ENCODE peak calls at places on chromosomes 7 and 10, in four cellular contexts. K is HAP-1; R is CD8-positive, alpha-beta T cell; B is HFF-Myc. H is an unnamed sample.
A peak's percentile ranks its signal among the peaks of the same experiment; 100 is the strongest.

GRCh38 chr7:22728416-22729029 is 1.5 kb downstream of the IL6 start:
- DNase-seq in K (peak; percentile 63), R (no peak), B (peak; percentile 54), H (no peak)

GRCh38 chr7:130486114-130486962 is 5.5 kb upstream of the MEST start:
- DNase-seq in K (no peak), R (peak; percentile 29), B (no peak), H (no peak)

GRCh38 chr7:82044497-82045080 is 274.7 kb upstream of the HGF start:
- DNase-seq in K (peak; percentile 33), R (no peak), B (no peak), H (no peak)

GRCh38 chr7:41579961-41580935 is 122.6 kb downstream of the INHBA start:
- DNase-seq in K (no peak), R (no peak), B (peak; percentile 51), H (peak; percentile 76)

GRCh38 chr10:132521041-132521465 is 16.5 kb upstream of the INPP5A start:
- DNase-seq in K (no peak), R (no peak), B (no peak), H (no peak)

GRCh38 chr10:133357293-133358151 is at the start of gene FUOM:
- DNase-seq in K (peak; percentile 75), R (peak; percentile 57), B (no peak), H (no peak)

GRCh38 chr7:33792041-33792440 is 113.3 kb upstream of the BMPER start:
- DNase-seq in K (no peak), R (no peak), B (no peak), H (no peak)

GRCh38 chr7:13839063-13839462 is 150.4 kb downstream of the ETV1 start:
- DNase-seq in K (no peak), R (no peak), B (no peak), H (no peak)

GRCh38 chr10:33122014-33122788 is 164.2 kb upstream of the ITGB1 start:
- DNase-seq in K (no peak), R (no peak), B (peak; percentile 83), H (peak; percentile 89)

GRCh38 chr7:26183545-26184282 is 16.8 kb downstream of the HNRNPA2B1 start:
- DNase-seq in K (no peak), R (no peak), B (no peak), H (no peak)

GRCh38 chr7:36084485-36085091 is 68.5 kb upstream of the EEPD1 start:
- DNase-seq in K (peak; percentile 7), R (no peak), B (peak; percentile 5), H (no peak)

GRCh38 chr10:70891636-70892035 is 3.3 kb upstream of the PCBD1 start:
- DNase-seq in K (no peak), R (no peak), B (no peak), H (no peak)

GRCh38 chr10:133238066-133238804 is 580 bp downstream of the VENTX start:
- DNase-seq in K (no peak), R (no peak), B (no peak), H (no peak)

GRCh38 chr10:62554632-62555199 is 180.5 kb downstream of the ZNF365 start:
- DNase-seq in K (peak; percentile 40), R (no peak), B (no peak), H (no peak)

GRCh38 chr7:74061840-74062539 is 21.6 kb upstream of the LIMK1 start:
- DNase-seq in K (no peak), R (peak; percentile 58), B (peak; percentile 76), H (peak; percentile 69)
- H3K4me3 ChIP-seq in K (no peak overlapping the region), R (no peak overlapping the region), B (no peak overlapping the region), H (no peak overlapping the region)

DNA sequence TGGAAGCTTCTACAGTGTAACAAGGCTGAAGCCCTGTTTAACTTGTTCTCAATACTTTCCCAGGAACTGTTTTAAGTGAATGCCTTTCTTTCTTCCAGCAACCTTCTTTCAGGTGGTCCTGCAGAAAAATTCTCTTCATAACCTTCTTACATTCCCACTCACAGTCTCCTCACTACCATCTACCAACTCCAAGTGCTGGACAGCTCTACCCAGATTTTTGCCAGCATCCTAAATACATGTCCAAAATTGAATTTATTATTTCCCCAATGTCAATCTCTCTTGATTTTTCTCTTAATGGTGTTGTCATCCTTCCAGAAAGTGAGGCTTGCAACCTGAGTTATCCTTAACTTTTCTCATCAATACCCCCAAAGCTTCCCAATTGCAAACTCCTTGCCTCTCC is 48.2 kb downstream of the CFAP70 start:
- DNase-seq in K (no peak), R (no peak), B (no peak), H (no peak)
- H3K4me3 ChIP-seq in K (no peak overlapping the region), R (no peak overlapping the region), B (no peak overlapping the region), H (no peak overlapping the region)

DNA sequence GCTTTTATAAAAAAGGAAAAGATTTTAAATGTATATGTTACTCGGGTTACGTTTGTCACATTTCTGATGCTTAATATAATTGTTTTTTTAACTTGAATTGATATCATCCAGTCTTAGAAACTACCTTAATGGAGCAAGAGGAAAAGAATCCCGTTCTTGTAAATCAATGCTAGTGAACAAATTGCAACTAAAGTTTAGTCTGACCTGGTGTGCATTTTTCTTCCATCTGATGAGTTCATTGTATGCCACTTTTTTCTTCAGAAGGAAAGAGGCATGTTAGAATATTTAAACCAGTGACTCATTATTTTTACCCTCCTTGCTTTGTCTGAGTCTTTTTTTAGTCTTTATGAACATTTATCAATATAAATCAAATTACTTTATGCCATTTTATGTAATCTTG is 34.7 kb downstream of the NET1 start:
- DNase-seq in K (no peak), R (no peak), B (no peak), H (no peak)
- H3K4me3 ChIP-seq in K (peak overlapping the region; percentile 19), R (peak overlapping the region; percentile 54), B (peak overlapping the region; percentile 58), H (peak overlapping the region; percentile 84)

GRCh38 chr10:45514283-45515270 is 140.6 kb downstream of the ALOX5 start:
- DNase-seq in K (no peak), R (no peak), B (no peak), H (no peak)

GRCh38 chr10:45515630-45516029 is 141.6 kb downstream of the ALOX5 start:
- DNase-seq in K (no peak), R (no peak), B (no peak), H (no peak)

GRCh38 chr10:45509491-45509890 is 135.5 kb downstream of the ALOX5 start:
- DNase-seq in K (no peak), R (no peak), B (no peak), H (no peak)

GRCh38 chr10:45518741-45519140 is 144.7 kb downstream of the ALOX5 start:
- DNase-seq in K (no peak), R (no peak), B (no peak), H (no peak)

GRCh38 chr10:45513586-45513985 is 139.6 kb downstream of the ALOX5 start:
- DNase-seq in K (peak; percentile 17), R (no peak), B (no peak), H (no peak)
- H3K4me3 ChIP-seq in K (no peak overlapping the region), R (no peak overlapping the region), B (no peak overlapping the region), H (no peak overlapping the region)

GRCh38 chr10:121862042-121862441 is 65.8 kb downstream of the ATE1 start:
- DNase-seq in K (no peak), R (no peak), B (no peak), H (no peak)

GRCh38 chr10:121862624-121863023 is 65.2 kb downstream of the ATE1 start:
- DNase-seq in K (no peak), R (no peak), B (no peak), H (no peak)

GRCh38 chr10:121864653-121865052 is 63.2 kb downstream of the ATE1 start:
- DNase-seq in K (no peak), R (no peak), B (no peak), H (no peak)

GRCh38 chr10:121865554-121865953 is 62.3 kb downstream of the ATE1 start:
- DNase-seq in K (no peak), R (no peak), B (no peak), H (no peak)

DNA sequence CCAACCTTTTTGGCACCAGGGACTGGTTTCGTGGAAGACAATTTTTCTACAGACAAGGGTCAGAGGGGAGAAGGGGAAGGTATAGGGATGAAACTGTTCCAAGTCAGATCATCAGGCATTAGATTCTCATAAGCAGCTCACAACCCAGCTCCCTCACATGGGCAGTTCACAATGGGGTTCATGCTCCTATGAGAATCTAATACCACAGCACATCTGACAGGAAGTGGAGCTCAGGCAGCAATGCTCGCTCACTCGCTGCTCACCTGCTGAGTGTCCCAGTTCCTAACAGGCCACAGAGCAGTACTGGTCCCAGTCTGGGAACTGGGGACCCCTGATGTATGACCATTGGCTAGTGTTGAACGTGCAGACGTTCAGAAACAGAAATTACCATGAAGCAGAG is 63.7 kb downstream of the ATE1 start:
- DNase-seq in K (no peak), R (no peak), B (no peak), H (no peak)
- H3K4me3 ChIP-seq in K (no peak overlapping the region), R (no peak overlapping the region), B (no peak overlapping the region), H (no peak overlapping the region)

GRCh38 chr7:99143522-99143852 is 421 bp downstream of the SMURF1 start:
- DNase-seq in K (no peak), R (no peak), B (no peak), H (no peak)
- H3K4me3 ChIP-seq in K (peak overlapping the region; percentile 67), R (peak overlapping the region; percentile 47), B (peak overlapping the region; percentile 57), H (peak overlapping the region; percentile 72)

GRCh38 chr7:20290505-20291111 is 40.1 kb upstream of the ITGB8 start:
- DNase-seq in K (no peak), R (no peak), B (no peak), H (no peak)
- H3K4me3 ChIP-seq in K (no peak overlapping the region), R (no peak overlapping the region), B (no peak overlapping the region), H (no peak overlapping the region)